ENCODE peak calls at places on chromosome 13, in nine cellular contexts. H is NB4, U is testis, A is tibial artery, E is MM.1S, T is right lobe of liver, W is gastrocnemius medialis, Z is A549, P is left ventricle myocardium inferior. Y is an unnamed sample.

GRCh38 chr13:24110011-24110410 is 50.5 kb upstream of the SPATA13 start:
- DNase-seq in H (no peak), U (no peak), A (no peak), E (no peak), T (no peak), W (no peak), Z (no peak), P (no peak), Y (no peak)

GRCh38 chr13:100673376-100673830 is 1.2 kb downstream of the TMTC4 start:
- DNase-seq in H (no peak), U (peak), A (no peak), E (no peak), T (no peak), W (no peak), Z (no peak), P (no peak), Y (no peak)

GRCh38 chr13:23984541-23984940 is 87.2 kb upstream of the C1QTNF9B start:
- DNase-seq in H (no peak), U (no peak), A (no peak), E (no peak), T (no peak), W (no peak), Z (no peak), P (no peak), Y (no peak)

GRCh38 chr13:113124211-113125025 is 1.8 kb downstream of the F10 start:
- DNase-seq in H (no peak), U (peak), A (no peak), E (no peak), T (peak), W (no peak), Z (no peak), P (no peak), Y (no peak)

GRCh38 chr13:50309872-50310594 is 294.8 kb downstream of the KCNRG start:
- DNase-seq in H (no peak), U (no peak), A (no peak), E (no peak), T (no peak), W (no peak), Z (no peak), P (no peak), Y (no peak)

GRCh38 chr13:45691667-45692066 is 10.5 kb upstream of the CBY2 start:
- DNase-seq in H (no peak), U (no peak), A (no peak), E (no peak), T (no peak), W (no peak), Z (no peak), P (no peak), Y (no peak)

GRCh38 chr13:79859756-79860155 is 378.8 kb downstream of the NDFIP2 start:
- DNase-seq in H (no peak), U (no peak), A (no peak), E (no peak), T (no peak), W (no peak), Z (no peak), P (no peak), Y (no peak)

GRCh38 chr13:44549461-44549860 is 26.7 kb downstream of the TSC22D1 start:
- DNase-seq in H (no peak), U (no peak), A (no peak), E (no peak), T (no peak), W (no peak), Z (no peak), P (no peak), Y (no peak)

GRCh38 chr13:33015275-33015674 is 948 bp upstream of the KL start:
- DNase-seq in H (no peak), U (no peak), A (peak), E (no peak), T (no peak), W (peak), Z (no peak), P (no peak), Y (no peak)

GRCh38 chr13:30862707-30863106 is 43.4 kb upstream of the MEDAG start:
- DNase-seq in H (no peak), U (peak), A (peak), E (no peak), T (no peak), W (peak), Z (no peak), P (peak), Y (no peak)
- TF ChIP-seq CTCF in H (no peak), U (no peak), A (no peak), E (no peak), T (no peak), W (no peak), Z (no peak), P (no peak), Y (no peak)

GRCh38 chr13:77523386-77523785 is 12.1 kb upstream of the SCEL start:
- DNase-seq in H (no peak), U (no peak), A (no peak), E (no peak), T (no peak), W (no peak), Z (no peak), P (no peak), Y (no peak)

GRCh38 chr13:77522444-77522843 is 13.1 kb upstream of the SCEL start:
- DNase-seq in H (no peak), U (no peak), A (no peak), E (no peak), T (no peak), W (no peak), Z (no peak), P (no peak), Y (no peak)

GRCh38 chr13:77521194-77521593 is 14.3 kb upstream of the SCEL start:
- DNase-seq in H (no peak), U (no peak), A (no peak), E (no peak), T (no peak), W (no peak), Z (peak), P (no peak), Y (no peak)

GRCh38 chr13:77519808-77520207 is 15.7 kb upstream of the SCEL start:
- DNase-seq in H (no peak), U (no peak), A (no peak), E (no peak), T (no peak), W (no peak), Z (no peak), P (no peak), Y (no peak)

DNA sequence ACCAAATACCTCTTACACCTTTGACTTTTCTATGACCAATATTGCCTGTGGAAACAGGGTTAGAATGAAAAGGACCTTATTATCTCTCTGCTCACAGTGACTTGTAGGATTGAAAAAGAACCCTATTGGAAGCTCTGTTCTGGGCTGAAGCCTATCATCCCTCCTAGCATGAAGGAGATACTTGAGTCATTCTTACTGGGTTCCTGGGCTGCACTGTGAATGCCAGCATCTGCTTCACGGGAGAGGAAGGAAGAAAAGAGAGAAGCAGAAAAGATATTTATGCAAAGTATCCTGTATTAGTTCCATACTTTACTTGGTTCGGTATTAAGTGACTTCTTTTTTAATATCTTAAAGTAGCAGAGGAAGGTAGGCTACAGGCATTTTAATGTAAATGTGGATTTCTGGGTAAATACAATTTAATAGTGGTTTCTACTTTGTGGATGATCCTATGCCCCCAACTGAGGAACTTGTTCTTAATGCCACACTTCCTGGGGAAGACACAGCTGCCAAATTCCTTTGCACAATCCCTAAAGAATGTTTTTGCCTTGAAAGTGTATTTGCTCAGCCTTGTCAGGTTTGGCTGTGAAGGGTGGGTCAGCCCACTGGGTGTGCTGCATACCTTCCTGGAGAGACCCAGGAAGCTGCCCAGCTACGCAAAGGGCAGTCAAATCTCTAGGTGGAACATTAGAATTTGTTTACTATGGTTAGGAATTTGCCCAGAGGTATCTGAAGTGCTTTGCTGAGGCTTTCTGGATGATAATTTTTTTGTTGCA is 13.7 kb upstream of the SCEL start:
- DNase-seq in H (no peak), U (no peak), A (no peak), E (no peak), T (no peak), W (no peak), Z (peak), P (no peak), Y (no peak)
- H3K4me3 ChIP-seq in H (no peak), U (no peak), A (no peak), E (no peak), T (no peak), W (no peak), Z (no peak), P (no peak), Y (no peak)

GRCh38 chr13:36850790-36851438 is 31.9 kb downstream of the RFXAP start:
- DNase-seq in H (peak), U (no peak), A (no peak), E (no peak), T (no peak), W (no peak), Z (no peak), P (no peak), Y (peak)
- TF ChIP-seq CTCF in H (peak), U (no peak), A (no peak), E (no peak), T (no peak), W (no peak), Z (no peak), P (peak), Y (peak)

DNA sequence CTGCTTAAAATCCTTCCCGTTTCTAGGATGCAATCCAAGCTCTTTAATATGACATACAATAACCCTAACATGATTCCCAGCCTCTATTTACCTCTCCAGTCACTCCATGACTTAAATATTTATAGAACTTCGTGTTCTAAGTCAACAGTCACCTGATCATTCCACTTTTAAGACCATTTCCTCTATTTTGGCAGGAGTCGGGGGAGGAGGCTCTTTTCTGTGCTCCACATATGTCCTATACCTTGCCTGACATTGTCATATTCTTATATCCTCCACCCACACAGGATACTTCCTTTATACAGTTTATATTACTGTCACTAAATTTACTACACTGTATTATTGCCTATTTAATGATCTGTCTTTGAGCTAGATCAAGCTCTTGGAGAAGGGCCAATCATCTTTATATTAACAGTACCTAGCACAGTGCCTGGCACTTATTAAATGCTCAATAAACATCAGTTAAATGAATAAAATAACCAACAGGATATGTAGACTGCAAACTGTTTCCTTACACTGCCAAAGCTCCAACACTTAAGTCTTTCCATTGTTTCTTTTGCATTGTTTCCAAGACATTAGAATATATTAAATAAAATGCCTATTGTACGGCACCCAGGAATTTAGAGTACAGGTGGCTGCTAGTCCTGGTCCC is 2.7 kb downstream of the ARGLU1 start:
- DNase-seq in H (peak), U (no peak), A (no peak), E (no peak), T (no peak), W (no peak), Z (no peak), P (no peak), Y (peak)
- H3K4me3 ChIP-seq in H (peak), U (no peak), A (peak), E (peak), T (no peak), W (peak), Z (peak), P (peak), Y (peak)

GRCh38 chr13:49248433-49249002 is 793 bp downstream of the CDADC1 start:
- DNase-seq in H (no peak), U (no peak), A (peak), E (peak), T (no peak), W (no peak), Z (peak), P (no peak), Y (peak)
- TF ChIP-seq CTCF in H (peak), U (no peak), A (no peak), E (peak), T (no peak), W (no peak), Z (no peak), P (no peak), Y (no peak)